ENCODE peak calls at places on chromosomes 11 and 22, in four cellular contexts. One of them, this sample, is unnamed.

GRCh38 chr22:29011868-29012428 is 49.7 kb downstream of the C22orf31 start:
- DNase-seq in T-helper 1 cell: no peak
- DNase-seq in sigmoid colon: no peak
- DNase-seq in stimulated activated naive CD8-positive, alpha-beta T cell treated with anti-CD3 and anti-CD28 coated beads, Interleukin-15, Interleukin-2, amounts not matched to agents 100 U/mL and 50 U/mL, for 24 hours: no peak
- DNase-seq in this sample: no peak

GRCh38 chr11:69317401-69318092 is 23.6 kb downstream of the MYEOV start:
- DNase-seq in T-helper 1 cell: no peak
- DNase-seq in sigmoid colon: peak; percentile 8
- DNase-seq in stimulated activated naive CD8-positive, alpha-beta T cell treated with anti-CD3 and anti-CD28 coated beads, Interleukin-15, Interleukin-2, amounts not matched to agents 100 U/mL and 50 U/mL, for 24 hours: no peak
- DNase-seq in this sample: no peak

GRCh38 chr22:46454910-46455269 is 82.5 kb downstream of the CELSR1 start:
- DNase-seq in T-helper 1 cell: no peak
- DNase-seq in sigmoid colon: no peak
- DNase-seq in stimulated activated naive CD8-positive, alpha-beta T cell treated with anti-CD3 and anti-CD28 coated beads, Interleukin-15, Interleukin-2, amounts not matched to agents 100 U/mL and 50 U/mL, for 24 hours: no peak
- DNase-seq in this sample: no peak

GRCh38 chr11:10263929-10264328 is 30.1 kb downstream of the SBF2 start:
- DNase-seq in T-helper 1 cell: no peak
- DNase-seq in sigmoid colon: no peak
- DNase-seq in stimulated activated naive CD8-positive, alpha-beta T cell treated with anti-CD3 and anti-CD28 coated beads, Interleukin-15, Interleukin-2, amounts not matched to agents 100 U/mL and 50 U/mL, for 24 hours: no peak
- DNase-seq in this sample: no peak

GRCh38 chr11:116691779-116692178 is 81.0 kb downstream of the BUD13 start:
- DNase-seq in T-helper 1 cell: peak; percentile 24
- DNase-seq in sigmoid colon: peak; percentile 68
- DNase-seq in stimulated activated naive CD8-positive, alpha-beta T cell treated with anti-CD3 and anti-CD28 coated beads, Interleukin-15, Interleukin-2, amounts not matched to agents 100 U/mL and 50 U/mL, for 24 hours: peak; percentile 64
- DNase-seq in this sample: peak; percentile 59

GRCh38 chr11:14132312-14132711 is 169.8 kb downstream of the SPON1 start:
- DNase-seq in T-helper 1 cell: no peak
- DNase-seq in sigmoid colon: no peak
- DNase-seq in stimulated activated naive CD8-positive, alpha-beta T cell treated with anti-CD3 and anti-CD28 coated beads, Interleukin-15, Interleukin-2, amounts not matched to agents 100 U/mL and 50 U/mL, for 24 hours: no peak
- DNase-seq in this sample: no peak

GRCh38 chr22:39017596-39018365 is 3.1 kb upstream of the APOBEC3D start:
- DNase-seq in T-helper 1 cell: no peak
- DNase-seq in sigmoid colon: no peak
- DNase-seq in stimulated activated naive CD8-positive, alpha-beta T cell treated with anti-CD3 and anti-CD28 coated beads, Interleukin-15, Interleukin-2, amounts not matched to agents 100 U/mL and 50 U/mL, for 24 hours: no peak
- DNase-seq in this sample: no peak

GRCh38 chr22:25564979-25565677 is 653 bp downstream of the GRK3 start:
- DNase-seq in T-helper 1 cell: no peak
- DNase-seq in sigmoid colon: peak; percentile 70
- DNase-seq in stimulated activated naive CD8-positive, alpha-beta T cell treated with anti-CD3 and anti-CD28 coated beads, Interleukin-15, Interleukin-2, amounts not matched to agents 100 U/mL and 50 U/mL, for 24 hours: peak; percentile 52
- DNase-seq in this sample: peak; percentile 44

GRCh38 chr22:29751139-29751538 is 15.7 kb downstream of the ZMAT5 start:
- DNase-seq in T-helper 1 cell: no peak
- DNase-seq in sigmoid colon: no peak
- DNase-seq in stimulated activated naive CD8-positive, alpha-beta T cell treated with anti-CD3 and anti-CD28 coated beads, Interleukin-15, Interleukin-2, amounts not matched to agents 100 U/mL and 50 U/mL, for 24 hours: peak; percentile 10
- DNase-seq in this sample: no peak

GRCh38 chr11:12005476-12005875 is 3.0 kb downstream of the DKK3 start:
- DNase-seq in T-helper 1 cell: no peak
- DNase-seq in sigmoid colon: no peak
- DNase-seq in stimulated activated naive CD8-positive, alpha-beta T cell treated with anti-CD3 and anti-CD28 coated beads, Interleukin-15, Interleukin-2, amounts not matched to agents 100 U/mL and 50 U/mL, for 24 hours: no peak
- DNase-seq in this sample: no peak

This sample was measured in memory B cell.